ENCODE peak calls at places on chromosome 1, in ten cellular contexts. N is ovary, W is esophagus muscularis mucosa, Y is A549, C is sigmoid colon, G is tibial nerve, I is transverse colon, P is upper lobe of left lung, B is H1, O is suprapubic skin. X is an unnamed sample.

GRCh38 chr1:171965802-171966201 is 124.5 kb downstream of the DNM3 start:
- DNase-seq in Y (no peak), I (no peak), O (no peak), P (no peak), G (no peak), C (no peak), N (no peak), W (no peak), B (no peak), X (no peak)

GRCh38 chr1:192521734-192522133 is 53.8 kb upstream of the RGS1 start:
- DNase-seq in G (peak; percentile 47), B (no peak), I (no peak), P (no peak), O (no peak), N (no peak), C (no peak), Y (no peak), W (no peak), X (no peak)

GRCh38 chr1:16120940-16121410 is 34.9 kb downstream of the EPHA2 start:
- DNase-seq in B (no peak), Y (no peak), C (no peak), P (peak; percentile 51), N (no peak), I (no peak), G (no peak), O (no peak), W (no peak), X (peak; percentile 59)

GRCh38 chr1:240031009-240031408 is 60.7 kb upstream of the FMN2 start:
- DNase-seq in C (no peak), Y (peak; percentile 68), P (no peak), G (no peak), O (no peak), W (no peak), B (no peak), I (no peak), N (no peak), X (no peak)

GRCh38 chr1:153428073-153428638 is 11.8 kb downstream of the S100A7A start:
- DNase-seq in Y (no peak), W (peak; percentile 89), N (no peak), G (no peak), P (no peak), B (peak; percentile 35), I (no peak), C (no peak), O (peak; percentile 73), X (no peak)

GRCh38 chr1:240649733-240650700 is 38.1 kb upstream of the GREM2 start:
- DNase-seq in Y (no peak), C (no peak), W (no peak), O (no peak), N (no peak), G (no peak), P (no peak), I (no peak), B (no peak), X (no peak)

GRCh38 chr1:4974981-4975685 is 320.7 kb downstream of the AJAP1 start:
- DNase-seq in Y (no peak), O (peak; percentile 44), I (no peak), G (no peak), C (no peak), W (no peak), B (no peak), P (no peak), N (no peak), X (no peak)

GRCh38 chr1:51829058-51829457 is 49.5 kb downstream of the NRDC start:
- DNase-seq in N (no peak), W (no peak), B (no peak), P (no peak), Y (no peak), G (no peak), C (no peak), I (no peak), O (no peak), X (no peak)

GRCh38 chr1:29521438-29521715 is 285.1 kb downstream of the PTPRU start:
- DNase-seq in Y (no peak), I (no peak), N (no peak), P (peak; percentile 6), C (peak; percentile 14), B (no peak), G (no peak), O (peak; percentile 58), W (no peak), X (peak; percentile 14)

GRCh38 chr1:197995408-197996258 is 78.5 kb downstream of the LHX9 start:
- DNase-seq in O (no peak), P (no peak), I (no peak), N (no peak), Y (no peak), B (no peak), C (no peak), G (no peak), W (no peak), X (no peak)
- TF ChIP-seq POLR2A in O (no peak), P (no peak), I (no peak), N (no peak), Y (no peak), B (no peak), C (no peak), G (no peak), W (no peak), X (no peak)

GRCh38 chr1:235714205-235714897 is 64.8 kb upstream of the GNG4 start:
- DNase-seq in I (no peak), W (no peak), G (no peak), B (no peak), Y (no peak), C (no peak), N (no peak), P (no peak), O (no peak), X (no peak)
- H3K9me3 ChIP-seq in I (no peaks in the 10 kb centered on the region), W (no peaks in the 10 kb centered on the region), G (no peaks in the 10 kb centered on the region), B (no peaks in the 10 kb centered on the region), Y (no peaks in the 10 kb centered on the region), C (no peaks in the 10 kb centered on the region), N (no peaks in the 10 kb centered on the region), P (no peaks in the 10 kb centered on the region), O (no peaks in the 10 kb centered on the region), X (no peaks in the 10 kb centered on the region)

GRCh38 chr1:243746736-243747135 is 103.3 kb downstream of the AKT3 start:
- DNase-seq in P (no peak), G (no peak), W (no peak), O (no peak), C (no peak), I (no peak), B (no peak), N (no peak), Y (no peak), X (no peak)

GRCh38 chr1:243748227-243748626 is 101.8 kb downstream of the AKT3 start:
- DNase-seq in Y (no peak), G (no peak), N (no peak), W (no peak), I (no peak), B (no peak), C (no peak), O (no peak), P (no peak), X (no peak)

GRCh38 chr1:243748706-243749283 is 101.2 kb downstream of the AKT3 start:
- DNase-seq in P (no peak), O (no peak), Y (peak; percentile 72), G (peak; percentile 70), W (no peak), I (no peak), N (no peak), C (no peak), B (no peak), X (no peak)

GRCh38 chr1:243742814-243743213 is 107.2 kb downstream of the AKT3 start:
- DNase-seq in C (no peak), P (no peak), W (no peak), G (no peak), N (no peak), I (no peak), O (no peak), Y (no peak), B (no peak), X (no peak)

DNA sequence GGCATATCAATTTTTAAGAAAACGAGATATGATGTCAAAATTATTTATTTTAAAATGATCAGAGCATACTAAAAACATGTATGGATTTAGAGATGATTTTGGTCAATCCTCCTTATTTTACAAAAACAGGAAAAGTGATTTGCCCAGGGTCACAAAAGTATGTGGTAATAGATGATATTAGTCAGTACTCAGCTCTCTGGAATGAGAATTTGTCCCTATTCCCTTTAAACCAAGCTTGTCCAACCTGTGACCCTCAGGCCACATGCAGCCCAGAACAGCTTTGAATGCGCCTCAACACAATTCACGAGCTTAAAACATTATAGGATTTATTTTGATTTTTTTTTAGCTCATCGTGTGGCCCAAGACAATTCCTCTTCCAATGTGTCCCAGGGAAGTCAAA is 104.7 kb downstream of the AKT3 start:
- DNase-seq in P (no peak), O (no peak), C (no peak), N (no peak), G (no peak), I (no peak), B (no peak), Y (no peak), W (no peak), X (no peak)
- TF ChIP-seq EP300 in P (no peak), O (no peak), C (no peak), N (no peak), G (no peak), I (no peak), B (no peak), Y (no peak), W (no peak), X (no peak)

GRCh38 chr1:32742956-32743355 is 40.4 kb upstream of the SYNC start:
- DNase-seq in G (no peak), I (peak; percentile 85), O (no peak), C (no peak), P (peak; percentile 38), W (no peak), B (no peak), N (no peak), Y (no peak), X (peak; percentile 56)

GRCh38 chr1:32744063-32744410 is 41.5 kb upstream of the SYNC start:
- DNase-seq in P (no peak), C (no peak), Y (no peak), I (no peak), W (no peak), O (no peak), N (no peak), B (no peak), G (no peak), X (no peak)

GRCh38 chr1:32741417-32742131 is 39.0 kb upstream of the SYNC start:
- DNase-seq in C (no peak), W (no peak), G (no peak), P (no peak), O (no peak), N (peak; percentile 49), Y (peak; percentile 69), B (peak; percentile 71), I (peak; percentile 55), X (no peak)

GRCh38 chr1:32742132-32742947 is 39.8 kb upstream of the SYNC start:
- DNase-seq in G (no peak), P (peak; percentile 46), W (no peak), Y (no peak), N (peak; percentile 61), O (no peak), I (peak; percentile 42), C (no peak), B (peak; percentile 76), X (peak; percentile 52)

DNA sequence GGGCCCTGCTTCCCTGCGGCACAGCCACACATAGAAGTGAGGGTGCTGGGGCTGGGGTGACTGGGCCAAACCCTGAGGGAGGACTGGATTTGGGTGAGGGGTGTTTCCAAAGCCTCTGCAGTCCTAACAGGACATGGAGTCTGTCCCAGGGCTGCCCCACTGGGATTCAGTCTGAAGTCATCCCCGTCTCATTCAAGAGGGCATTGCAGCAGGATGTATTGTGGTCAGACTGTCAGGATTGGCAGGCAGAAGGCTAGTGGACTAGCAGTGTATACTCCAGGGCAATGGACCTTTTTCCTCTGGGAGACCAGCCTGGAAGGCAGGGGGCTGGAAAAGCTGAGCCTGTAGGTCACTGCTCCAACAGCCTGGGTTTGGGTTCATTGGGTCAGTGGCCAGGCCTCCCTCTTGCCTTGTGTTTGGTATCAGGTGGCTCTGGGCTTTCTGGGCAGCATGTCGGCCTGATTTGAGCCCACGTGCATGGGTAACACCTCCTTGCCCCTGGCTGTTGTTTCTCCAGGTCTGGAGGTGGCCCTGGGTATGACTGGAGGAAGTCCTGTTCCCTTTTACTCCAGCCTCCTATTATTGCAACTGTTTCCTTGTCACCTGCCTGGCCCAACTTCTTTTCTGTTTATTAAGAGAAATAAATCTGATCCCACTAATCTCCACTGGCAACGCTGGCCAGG is 41.0 kb upstream of the SYNC start:
- DNase-seq in O (no peak), G (no peak), I (peak; percentile 35), Y (no peak), W (no peak), C (no peak), N (no peak), B (no peak), P (no peak), X (peak; percentile 76)
- TF ChIP-seq POLR2A in O (no peak), G (no peak), I (no peak), Y (no peak), W (no peak), C (no peak), N (no peak), B (no peak), P (no peak), X (no peak)

X was measured in stomach.